ENCODE peak calls at places on chromosomes 7 and 10, in six cellular contexts. W is uterus, U is endothelial cell of umbilical vein, T is sigmoid colon, O is left ventricle myocardium inferior, P is Peyer's patch. J is an unnamed sample.

GRCh38 chr10:75358835-75359421 is 42.6 kb downstream of the ZNF503 start:
- DNase-seq in W (peak), U (no peak), T (no peak), O (no peak), P (no peak), J (no peak)

GRCh38 chr7:22343612-22344011 is 13.3 kb downstream of the RAPGEF5 start:
- DNase-seq in W (no peak), U (no peak), T (no peak), O (no peak), P (no peak), J (no peak)

GRCh38 chr10:95403690-95404459 is 113.1 kb upstream of the PDLIM1 start:
- DNase-seq in W (no peak), U (no peak), T (no peak), O (peak), P (no peak), J (peak)

GRCh38 chr7:148882668-148883232 is 1.3 kb downstream of the EZH2 start:
- DNase-seq in W (no peak), U (peak), T (no peak), O (no peak), P (no peak), J (no peak)

GRCh38 chr10:129307141-129307540 is 159.9 kb upstream of the MGMT start:
- DNase-seq in W (no peak), U (no peak), T (no peak), O (no peak), P (no peak), J (no peak)

GRCh38 chr7:73366127-73366526 is 38.2 kb downstream of the FKBP6 start:
- DNase-seq in W (no peak), U (no peak), T (no peak), O (no peak), P (no peak), J (no peak)

GRCh38 chr10:519716-520401 is 169.6 kb downstream of the DIP2C start:
- DNase-seq in W (no peak), U (no peak), T (peak), O (no peak), P (no peak), J (no peak)

GRCh38 chr10:74097776-74098175 is 52.9 kb downstream of the AP3M1 start:
- DNase-seq in W (no peak), U (no peak), T (no peak), O (no peak), P (no peak), J (no peak)

GRCh38 chr10:34764347-34764991 is 50.6 kb downstream of the PARD3 start:
- DNase-seq in W (no peak), U (no peak), T (no peak), O (no peak), P (no peak), J (no peak)

GRCh38 chr10:95273393-95274312 is 17.1 kb downstream of the PDLIM1 start:
- DNase-seq in W (peak), U (peak), T (peak), O (no peak), P (peak), J (no peak)

GRCh38 chr7:763762-764161 is 36.7 kb upstream of the PRKAR1B start:
- DNase-seq in W (no peak), U (no peak), T (no peak), O (no peak), P (no peak), J (no peak)

GRCh38 chr7:73308074-73308664 is 457 bp downstream of the NSUN5 start:
- DNase-seq in W (no peak), U (peak), T (peak), O (no peak), P (peak), J (no peak)

GRCh38 chr10:132455441-132455971 is 58.5 kb downstream of the PWWP2B start:
- DNase-seq in W (no peak), U (no peak), T (no peak), O (no peak), P (peak), J (no peak)

GRCh38 chr7:32588657-32589056 is 93.4 kb downstream of the AVL9 start:
- DNase-seq in W (no peak), U (peak), T (no peak), O (no peak), P (no peak), J (no peak)

GRCh38 chr7:22123139-22123538 is 177.4 kb upstream of the CDCA7L start:
- DNase-seq in W (no peak), U (peak), T (no peak), O (no peak), P (no peak), J (no peak)

GRCh38 chr10:44635181-44635580 is 250.3 kb upstream of the CXCL12 start:
- DNase-seq in W (no peak), U (no peak), T (no peak), O (no peak), P (no peak), J (no peak)

DNA sequence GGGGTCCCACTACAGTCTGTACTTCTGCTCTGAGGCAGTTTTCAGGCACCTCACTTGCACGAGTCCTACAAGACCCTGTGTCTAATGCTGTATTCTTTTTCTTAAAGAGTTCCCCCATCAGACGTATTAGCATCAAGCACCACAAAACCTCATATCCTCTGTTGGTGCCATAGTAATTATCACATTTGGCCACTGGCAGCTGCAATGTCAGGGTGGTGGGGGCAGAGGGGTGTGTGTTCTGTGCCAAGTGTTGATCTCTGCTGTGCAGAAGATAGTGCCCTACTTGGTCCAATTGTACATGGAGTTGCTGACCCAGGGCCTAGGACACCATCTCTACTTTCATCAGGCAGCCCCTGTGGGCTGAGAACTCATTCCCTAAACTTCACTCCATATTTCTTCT is 20.0 kb upstream of the JAZF1 start:
- DNase-seq in W (no peak), U (no peak), T (no peak), O (no peak), P (no peak), J (no peak)
- TF ChIP-seq CTCF in W (no peak), U (no peak), T (no peak), O (no peak), P (no peak), J (no peak)

GRCh38 chr7:130494480-130494879 is 2.6 kb downstream of the MEST start:
- DNase-seq in W (no peak), U (peak), T (no peak), O (no peak), P (no peak), J (no peak)
- H3K4me3 ChIP-seq in W (no peak), U (no peak), T (no peak), O (no peak), P (no peak), J (no peak)

DNA sequence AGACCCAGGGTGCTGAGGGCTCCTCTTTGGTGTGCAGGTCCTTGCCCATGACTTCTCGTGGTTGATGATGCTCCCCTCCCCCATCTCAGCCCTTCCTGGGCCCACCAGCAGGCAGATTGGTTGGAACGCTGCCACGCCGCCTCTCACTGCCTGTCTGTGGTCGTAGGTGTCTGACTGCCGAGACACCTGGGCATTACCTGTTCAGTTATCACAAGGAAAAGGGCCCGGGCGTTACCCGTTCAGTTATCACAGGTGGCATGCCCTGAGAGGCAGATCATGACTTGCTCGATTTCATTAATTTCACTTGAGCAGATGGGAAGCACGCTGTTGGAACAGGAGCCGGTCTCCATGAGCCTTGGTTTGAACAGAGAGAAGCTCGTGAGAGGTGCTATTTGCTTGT is 42.5 kb downstream of the TACR2 start:
- DNase-seq in W (no peak), U (no peak), T (no peak), O (no peak), P (no peak), J (no peak)
- H3K27ac ChIP-seq in W (no peak), U (no peak), T (peak), O (no peak), P (no peak), J (no peak)

GRCh38 chr10:11783558-11783865 is 39.6 kb upstream of the PROSER2 start:
- DNase-seq in W (no peak), U (no peak), T (no peak), O (no peak), P (no peak), J (no peak)
- TF ChIP-seq CTCF in W (no peak), U (no peak), T (no peak), O (no peak), P (no peak), J (no peak)

DNA sequence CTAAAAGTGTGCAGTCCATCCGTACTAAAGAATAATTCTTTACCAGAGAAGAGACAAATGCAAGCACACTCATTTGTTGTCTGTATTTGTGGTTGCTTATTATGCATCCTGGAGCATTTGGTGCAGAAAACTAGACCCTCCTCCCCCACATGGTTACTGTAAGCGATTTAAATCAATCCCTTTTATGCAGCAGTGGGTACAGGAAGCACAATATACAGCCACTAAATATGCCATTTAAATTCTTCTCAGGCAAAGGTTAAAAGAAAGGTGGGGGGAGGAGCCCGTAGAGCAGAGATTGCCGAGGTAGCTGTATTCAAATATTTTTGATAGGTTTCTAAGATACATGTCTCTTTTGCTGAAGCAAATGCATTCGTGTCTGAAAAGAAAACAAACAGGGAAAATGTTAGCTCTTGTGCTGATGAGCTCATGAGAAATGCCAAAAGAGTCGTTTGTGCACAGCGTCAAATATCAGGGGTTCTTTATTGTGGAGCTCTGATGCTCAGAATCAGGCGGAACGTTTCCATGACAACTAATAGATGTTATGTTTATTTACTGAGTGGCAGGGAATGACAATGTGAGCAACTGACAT is 131.3 kb upstream of the NPVF start:
- DNase-seq in W (no peak), U (no peak), T (no peak), O (no peak), P (no peak), J (no peak)
- H3K4me3 ChIP-seq in W (no peak), U (no peak), T (no peak), O (no peak), P (no peak), J (no peak)

DNA sequence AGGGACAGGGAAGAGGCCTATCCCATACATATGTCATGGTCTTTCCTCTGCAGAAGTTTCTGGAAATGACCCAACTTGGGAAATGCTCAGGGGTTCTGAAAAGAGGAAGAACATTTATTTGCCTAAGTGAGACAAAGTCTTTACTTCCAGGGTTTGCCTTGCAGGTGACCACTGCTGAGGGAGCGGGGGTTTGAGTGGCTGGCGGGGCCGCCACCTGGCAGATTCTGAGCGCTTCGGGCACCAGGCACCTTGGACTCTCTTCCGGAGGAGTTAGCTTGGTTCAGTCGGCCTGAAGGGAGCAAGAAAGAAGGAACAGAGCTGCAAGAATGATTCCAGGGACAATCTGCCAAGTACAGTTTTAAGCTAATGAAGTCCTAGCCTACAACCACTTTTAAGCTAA is 18.5 kb downstream of the CPA1 start:
- DNase-seq in W (no peak), U (no peak), T (no peak), O (no peak), P (no peak), J (no peak)
- H3K27ac ChIP-seq in W (no peak), U (no peak), T (no peak), O (no peak), P (no peak), J (no peak)

DNA sequence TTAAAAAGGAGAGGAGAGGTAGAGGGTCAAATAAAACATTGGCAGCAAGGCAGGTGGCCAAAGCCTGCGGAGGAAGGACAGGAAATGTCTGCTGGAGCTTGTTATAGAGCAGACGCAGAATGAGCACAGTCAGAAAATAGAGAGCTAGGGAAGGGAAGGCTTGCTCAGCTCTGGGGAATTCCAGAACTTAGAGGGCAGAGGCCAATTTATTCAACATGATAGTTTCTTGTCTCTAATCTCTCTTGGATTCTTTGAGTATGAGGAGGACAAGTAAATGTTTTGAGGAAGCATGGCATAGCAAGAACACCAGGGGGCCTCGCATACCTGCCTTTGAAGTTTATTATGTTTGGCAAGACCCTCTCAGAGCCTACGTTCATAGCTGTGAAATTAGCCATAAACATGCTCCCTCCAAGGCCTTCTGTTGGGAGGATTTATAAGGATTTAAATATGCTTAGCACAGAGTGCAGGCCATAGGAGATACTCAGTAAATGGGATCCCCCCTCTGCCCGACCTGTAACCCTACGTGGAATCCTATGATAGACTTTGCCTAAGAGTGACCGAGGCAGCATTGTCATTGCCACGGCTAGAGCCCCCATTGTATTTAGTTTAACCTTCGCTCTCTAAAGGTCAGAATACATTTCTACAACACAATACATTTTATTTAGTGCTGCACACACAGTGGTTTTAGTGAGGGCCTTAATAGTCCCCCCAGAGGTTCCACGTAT is 293.9 kb downstream of the CCDC3 start:
- DNase-seq in W (peak), U (peak), T (peak), O (no peak), P (no peak), J (no peak)
- TF ChIP-seq CTCF in W (peak), U (peak), T (no peak), O (peak), P (peak), J (no peak)